ENCODE peak calls at places on chromosomes 12 and 14, in six cellular contexts. L is neuronal stem cell, J is IMR-90, P is trophoblast cell, F is mesenchymal stem cell, Q is H1. H is an unnamed sample. For H3K79me1, the result is how much of the 10 kb centered on the place peaks cover.

GRCh38 chr14:64786296-64787149 is 82.3 kb downstream of the PLEKHG3 start:
- DNase-seq in L (no peak), J (peak), P (no peak), F (no peak), Q (no peak), H (no peak)

GRCh38 chr12:107178776-107179175 is 85.4 kb upstream of the CRY1 start:
- DNase-seq in L (no peak), J (no peak), P (no peak), F (no peak), Q (no peak), H (no peak)

GRCh38 chr14:31069343-31069742 is 43.2 kb upstream of the STRN3 start:
- DNase-seq in L (no peak), J (no peak), P (no peak), F (no peak), Q (no peak), H (no peak)

GRCh38 chr14:93977790-93978581 is 1.6 kb upstream of the ASB2 start:
- DNase-seq in L (no peak), J (no peak), P (no peak), F (no peak), Q (no peak), H (no peak)

GRCh38 chr12:58811346-58811745 is 109.0 kb downstream of the LRIG3 start:
- DNase-seq in L (no peak), J (no peak), P (no peak), F (no peak), Q (no peak), H (no peak)

GRCh38 chr14:69339426-69339825 is 58.7 kb downstream of the ERH start:
- DNase-seq in L (no peak), J (no peak), P (no peak), F (no peak), Q (no peak), H (no peak)

GRCh38 chr14:60720962-60721330 is 3.2 kb downstream of the SIX4 start:
- DNase-seq in L (no peak), J (no peak), P (no peak), F (no peak), Q (no peak), H (no peak)

GRCh38 chr12:15710860-15711510 is 78.2 kb downstream of the EPS8 start:
- DNase-seq in L (no peak), J (no peak), P (no peak), F (no peak), Q (no peak), H (no peak)

GRCh38 chr12:19036673-19037357 is 92.7 kb upstream of the PLEKHA5 start:
- DNase-seq in L (no peak), J (peak), P (peak), F (peak), Q (no peak), H (no peak)

GRCh38 chr12:104136577-104136976 is 1.4 kb downstream of the NFYB start:
- DNase-seq in L (no peak), J (peak), P (no peak), F (peak), Q (no peak), H (no peak)

GRCh38 chr14:60757617-60758016 is 23.1 kb downstream of the MNAT1 start:
- DNase-seq in L (no peak), J (peak), P (no peak), F (peak), Q (no peak), H (no peak)

GRCh38 chr14:101740981-101741380 is 20.5 kb upstream of the PPP2R5C start:
- DNase-seq in L (no peak), J (no peak), P (no peak), F (no peak), Q (no peak), H (no peak)

GRCh38 chr12:3130053-3130805 is 53.0 kb downstream of the TSPAN9 start:
- DNase-seq in L (no peak), J (peak), P (no peak), F (no peak), Q (no peak), H (no peak)

GRCh38 chr12:24911284-24911791 is 37.6 kb downstream of the BCAT1 start:
- DNase-seq in L (no peak), J (peak), P (no peak), F (peak), Q (no peak), H (no peak)

GRCh38 chr12:29644536-29645162 is 139.1 kb downstream of the TMTC1 start:
- DNase-seq in L (no peak), J (no peak), P (no peak), F (no peak), Q (no peak), H (no peak)

GRCh38 chr14:36767603-36768281 is 106.1 kb downstream of the PAX9 start:
- DNase-seq in L (no peak), J (no peak), P (peak), F (no peak), Q (no peak), H (no peak)

GRCh38 chr14:36768638-36769337 is 107.1 kb downstream of the PAX9 start:
- DNase-seq in L (no peak), J (no peak), P (no peak), F (no peak), Q (no peak), H (no peak)

GRCh38 chr14:36771256-36771655 is 109.6 kb downstream of the PAX9 start:
- DNase-seq in L (no peak), J (no peak), P (peak), F (no peak), Q (no peak), H (no peak)

GRCh38 chr14:36766974-36767373 is 105.3 kb downstream of the PAX9 start:
- DNase-seq in L (no peak), J (no peak), P (no peak), F (no peak), Q (no peak), H (no peak)
- H2AFZ ChIP-seq in L (no peak), J (no peak), P (no peak), F (no peak), Q (no peak), H (no peak)

GRCh38 chr14:103015426-103015825 is 41.9 kb downstream of the CDC42BPB start:
- DNase-seq in L (no peak), J (no peak), P (no peak), F (no peak), Q (no peak), H (peak)
- H3K79me1 ChIP-seq in L (under half), J (under half), P (under half), F (under half), Q (under half), H (under half)

GRCh38 chr12:46067062-46067461 is 76.7 kb upstream of the SCAF11 start:
- DNase-seq in L (no peak), J (no peak), P (no peak), F (no peak), Q (no peak), H (no peak)

GRCh38 chr12:46071769-46072624 is 81.6 kb upstream of the SCAF11 start:
- DNase-seq in L (peak), J (peak), P (peak), F (peak), Q (peak), H (peak)

GRCh38 chr12:46065412-46066166 is 75.2 kb upstream of the SCAF11 start:
- DNase-seq in L (no peak), J (no peak), P (no peak), F (no peak), Q (no peak), H (no peak)

GRCh38 chr12:46073321-46073720 is 82.9 kb upstream of the SCAF11 start:
- DNase-seq in L (no peak), J (peak), P (no peak), F (no peak), Q (no peak), H (no peak)

DNA sequence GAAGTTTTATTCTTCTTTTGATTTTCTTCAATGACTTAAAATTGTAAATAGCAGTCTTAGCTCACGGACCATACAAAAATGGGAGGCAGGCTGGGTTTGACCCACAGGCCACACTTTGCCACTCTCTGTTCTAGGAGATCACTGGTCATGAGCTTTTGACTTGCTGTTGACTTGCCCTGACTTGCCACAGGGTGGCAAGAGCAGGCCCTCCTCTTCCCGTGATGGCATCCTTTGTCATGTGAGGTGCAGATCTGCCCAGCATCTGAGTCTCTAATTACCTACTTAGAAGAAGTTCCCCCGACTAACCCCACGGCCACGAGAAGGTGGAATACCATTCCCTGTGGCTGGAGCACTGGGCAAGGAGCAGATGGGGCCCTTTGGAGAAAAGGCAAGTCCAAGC is 81.0 kb upstream of the SCAF11 start:
- DNase-seq in L (no peak), J (no peak), P (no peak), F (no peak), Q (no peak), H (no peak)
- H2AFZ ChIP-seq in L (peak), J (peak), P (no peak), F (no peak), Q (peak), H (no peak)

DNA sequence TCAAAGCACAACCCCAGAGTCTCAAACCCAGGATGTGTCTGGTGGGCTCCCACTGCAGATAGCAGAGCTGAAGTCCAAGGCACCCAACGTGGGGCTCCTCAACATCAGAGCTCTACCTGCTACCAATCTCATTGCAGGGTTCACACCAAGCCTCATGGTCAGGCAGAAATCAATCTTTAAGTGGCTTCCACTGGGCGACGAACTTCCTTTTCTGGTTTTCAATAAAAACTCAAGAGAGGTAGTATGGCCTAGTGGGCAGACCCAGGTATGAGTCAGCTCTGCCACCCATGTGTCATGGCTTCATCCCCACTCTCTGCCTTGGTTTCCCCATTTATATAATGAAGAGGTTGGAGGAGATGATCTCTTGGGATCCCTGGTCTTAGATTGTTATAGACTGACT is 47.0 kb downstream of the BCL11B start:
- DNase-seq in L (no peak), J (no peak), P (no peak), F (no peak), Q (no peak), H (no peak)
- H3K79me1 ChIP-seq in L (under half), J (under half), P (under half), F (under half), Q (under half), H (under half)

DNA sequence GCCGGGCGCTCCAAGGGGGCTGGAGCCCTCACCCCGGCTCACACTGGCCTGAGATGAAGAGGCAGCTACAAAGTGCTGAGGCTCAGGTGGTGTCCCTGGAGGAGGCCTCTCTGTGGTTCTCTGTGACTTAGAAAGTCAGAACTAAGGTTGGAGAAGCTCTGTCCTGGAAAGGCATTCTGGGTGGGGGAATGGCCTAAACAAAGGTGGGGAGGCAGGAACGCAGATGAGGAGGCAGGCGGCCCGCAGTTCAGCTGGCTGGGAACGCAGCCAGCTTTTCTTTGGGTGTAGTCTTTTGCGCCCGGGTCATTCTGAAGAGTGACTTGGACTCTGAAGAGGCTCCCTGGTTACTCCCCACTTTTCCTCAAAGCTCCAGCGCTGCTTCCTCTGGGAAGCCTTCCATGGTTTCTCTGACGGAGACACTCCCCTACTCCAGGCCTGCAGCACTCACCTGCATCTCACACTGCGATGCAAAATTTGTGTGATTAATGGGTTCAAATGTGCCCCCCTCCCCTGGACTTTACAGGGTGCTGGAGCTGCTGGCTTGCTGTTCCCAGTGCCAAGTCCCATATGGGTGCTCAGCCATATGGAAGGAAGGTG is 50.5 kb upstream of the DLK1 start:
- DNase-seq in L (no peak), J (no peak), P (no peak), F (no peak), Q (no peak), H (no peak)
- H2AFZ ChIP-seq in L (no peak), J (peak), P (no peak), F (no peak), Q (no peak), H (no peak)

GRCh38 chr14:99225804-99226203 is 46.2 kb downstream of the BCL11B start:
- DNase-seq in L (no peak), J (no peak), P (no peak), F (no peak), Q (no peak), H (no peak)
- H3K79me1 ChIP-seq in L (under half), J (under half), P (under half), F (under half), Q (under half), H (under half)

GRCh38 chr14:77738559-77739250 is 22.3 kb downstream of the SNW1 start:
- DNase-seq in L (no peak), J (peak), P (no peak), F (no peak), Q (no peak), H (no peak)
- H2AFZ ChIP-seq in L (no peak), J (no peak), P (no peak), F (no peak), Q (no peak), H (no peak)

DNA sequence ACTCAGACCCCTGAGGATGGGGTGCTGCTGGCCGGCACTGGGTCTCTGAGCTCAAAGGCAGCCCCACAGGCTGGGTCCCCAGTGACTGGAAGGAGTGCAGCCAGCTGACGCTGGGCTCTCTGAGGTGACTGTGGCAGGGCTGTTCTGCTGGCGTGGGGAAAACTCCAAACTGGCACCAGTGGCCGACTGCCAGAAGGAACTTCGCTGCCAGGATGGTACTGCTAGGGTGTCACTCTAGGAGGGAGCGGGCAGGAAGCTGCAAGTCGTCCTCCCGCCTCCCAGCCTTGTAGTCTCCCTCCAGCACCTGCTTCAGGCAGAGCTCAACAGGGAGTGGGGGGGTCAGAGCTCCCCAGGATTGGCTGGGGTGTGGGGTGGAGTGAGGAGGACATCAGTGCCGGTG is 41.3 kb downstream of the CDC42BPB start:
- DNase-seq in L (no peak), J (no peak), P (no peak), F (no peak), Q (no peak), H (peak)
- H3K79me1 ChIP-seq in L (under half), J (under half), P (under half), F (under half), Q (under half), H (under half)

H was measured in H9.